ENCODE peak calls at places on chromosome 7, in eight cellular contexts. One of them, this sample, is unnamed. For H3K27me3, the result is how much of the 10 kb centered on the place peaks cover.

GRCh38 chr7:7761340-7761973 is 43.0 kb upstream of the RPA3 start:
- DNase-seq in sigmoid colon: no peak
- DNase-seq in pancreas: no peak
- DNase-seq in CD4-positive, alpha-beta memory T cell: peak
- DNase-seq in psoas muscle: no peak
- DNase-seq in adrenal gland: no peak
- DNase-seq in heart right ventricle: no peak
- DNase-seq in neuronal stem cell: no peak
- DNase-seq in this sample: no peak

GRCh38 chr7:53070883-53071282 is 35.5 kb downstream of the POM121L12 start:
- DNase-seq in pancreas: no peak
- DNase-seq in CD4-positive, alpha-beta memory T cell: no peak
- DNase-seq in psoas muscle: no peak
- DNase-seq in neuronal stem cell: no peak
- DNase-seq in adrenal gland: no peak
- DNase-seq in sigmoid colon: no peak
- DNase-seq in heart right ventricle: no peak
- DNase-seq in this sample: no peak

GRCh38 chr7:45007106-45007505 is 7.1 kb downstream of the CCM2 start:
- DNase-seq in pancreas: no peak
- DNase-seq in psoas muscle: no peak
- DNase-seq in adrenal gland: no peak
- DNase-seq in neuronal stem cell: no peak
- DNase-seq in CD4-positive, alpha-beta memory T cell: no peak
- DNase-seq in heart right ventricle: no peak
- DNase-seq in sigmoid colon: no peak
- DNase-seq in this sample: no peak

GRCh38 chr7:105036217-105037168 is 22.5 kb downstream of the KMT2E start:
- DNase-seq in heart right ventricle: no peak
- DNase-seq in sigmoid colon: no peak
- DNase-seq in pancreas: no peak
- DNase-seq in adrenal gland: no peak
- DNase-seq in CD4-positive, alpha-beta memory T cell: no peak
- DNase-seq in neuronal stem cell: no peak
- DNase-seq in psoas muscle: no peak
- DNase-seq in this sample: no peak

GRCh38 chr7:85090138-85090537 is 96.7 kb downstream of the SEMA3D start:
- DNase-seq in neuronal stem cell: no peak
- DNase-seq in sigmoid colon: peak
- DNase-seq in CD4-positive, alpha-beta memory T cell: no peak
- DNase-seq in heart right ventricle: peak
- DNase-seq in pancreas: no peak
- DNase-seq in psoas muscle: no peak
- DNase-seq in adrenal gland: no peak
- DNase-seq in this sample: no peak

GRCh38 chr7:26375604-26376207 is 84.0 kb downstream of the SNX10 start:
- DNase-seq in pancreas: no peak
- DNase-seq in neuronal stem cell: peak
- DNase-seq in adrenal gland: no peak
- DNase-seq in psoas muscle: no peak
- DNase-seq in sigmoid colon: no peak
- DNase-seq in heart right ventricle: no peak
- DNase-seq in CD4-positive, alpha-beta memory T cell: no peak
- DNase-seq in this sample: no peak

GRCh38 chr7:158655931-158656441 is 48.6 kb downstream of the NCAPG2 start:
- DNase-seq in psoas muscle: no peak
- DNase-seq in CD4-positive, alpha-beta memory T cell: no peak
- DNase-seq in neuronal stem cell: no peak
- DNase-seq in pancreas: no peak
- DNase-seq in adrenal gland: no peak
- DNase-seq in sigmoid colon: no peak
- DNase-seq in heart right ventricle: no peak
- DNase-seq in this sample: no peak

GRCh38 chr7:80273327-80273726 is 138.7 kb downstream of the GNAI1 start:
- DNase-seq in sigmoid colon: no peak
- DNase-seq in heart right ventricle: no peak
- DNase-seq in pancreas: no peak
- DNase-seq in CD4-positive, alpha-beta memory T cell: no peak
- DNase-seq in psoas muscle: no peak
- DNase-seq in neuronal stem cell: no peak
- DNase-seq in adrenal gland: peak
- DNase-seq in this sample: no peak

GRCh38 chr7:124101173-124101768 is 68.4 kb upstream of the TMEM229A start:
- DNase-seq in neuronal stem cell: peak
- DNase-seq in psoas muscle: no peak
- DNase-seq in CD4-positive, alpha-beta memory T cell: no peak
- DNase-seq in pancreas: no peak
- DNase-seq in sigmoid colon: no peak
- DNase-seq in heart right ventricle: no peak
- DNase-seq in adrenal gland: peak
- DNase-seq in this sample: no peak

GRCh38 chr7:94323872-94324271 is 70.8 kb upstream of the COL1A2 start:
- DNase-seq in neuronal stem cell: no peak
- DNase-seq in pancreas: no peak
- DNase-seq in adrenal gland: no peak
- DNase-seq in CD4-positive, alpha-beta memory T cell: no peak
- DNase-seq in heart right ventricle: no peak
- DNase-seq in sigmoid colon: no peak
- DNase-seq in psoas muscle: no peak
- DNase-seq in this sample: no peak

GRCh38 chr7:134357486-134357885 is 40.8 kb upstream of the SLC35B4 start:
- DNase-seq in heart right ventricle: no peak
- DNase-seq in CD4-positive, alpha-beta memory T cell: no peak
- DNase-seq in sigmoid colon: no peak
- DNase-seq in adrenal gland: no peak
- DNase-seq in neuronal stem cell: no peak
- DNase-seq in pancreas: no peak
- DNase-seq in psoas muscle: no peak
- DNase-seq in this sample: no peak

GRCh38 chr7:15685358-15686181 is 913 bp downstream of the MEOX2 start:
- DNase-seq in CD4-positive, alpha-beta memory T cell: no peak
- DNase-seq in psoas muscle: peak
- DNase-seq in sigmoid colon: peak
- DNase-seq in heart right ventricle: peak
- DNase-seq in neuronal stem cell: peak
- DNase-seq in pancreas: peak
- DNase-seq in adrenal gland: no peak
- DNase-seq in this sample: no peak

GRCh38 chr7:43756368-43757072 is 2.0 kb upstream of the BLVRA start:
- DNase-seq in heart right ventricle: no peak
- DNase-seq in adrenal gland: no peak
- DNase-seq in pancreas: no peak
- DNase-seq in sigmoid colon: no peak
- DNase-seq in neuronal stem cell: no peak
- DNase-seq in psoas muscle: no peak
- DNase-seq in CD4-positive, alpha-beta memory T cell: no peak
- DNase-seq in this sample: no peak

GRCh38 chr7:43758861-43759683 is 592 bp downstream of the BLVRA start:
- DNase-seq in pancreas: peak
- DNase-seq in sigmoid colon: no peak
- DNase-seq in psoas muscle: peak
- DNase-seq in adrenal gland: peak
- DNase-seq in neuronal stem cell: peak
- DNase-seq in CD4-positive, alpha-beta memory T cell: peak
- DNase-seq in heart right ventricle: peak
- DNase-seq in this sample: peak

GRCh38 chr7:43757073-43757720 is 1.3 kb upstream of the BLVRA start:
- DNase-seq in sigmoid colon: no peak
- DNase-seq in heart right ventricle: no peak
- DNase-seq in neuronal stem cell: no peak
- DNase-seq in psoas muscle: no peak
- DNase-seq in CD4-positive, alpha-beta memory T cell: no peak
- DNase-seq in adrenal gland: no peak
- DNase-seq in pancreas: no peak
- DNase-seq in this sample: no peak

GRCh38 chr7:43761382-43761781 is 2.9 kb downstream of the BLVRA start:
- DNase-seq in heart right ventricle: no peak
- DNase-seq in adrenal gland: no peak
- DNase-seq in neuronal stem cell: no peak
- DNase-seq in sigmoid colon: no peak
- DNase-seq in pancreas: no peak
- DNase-seq in CD4-positive, alpha-beta memory T cell: no peak
- DNase-seq in psoas muscle: no peak
- DNase-seq in this sample: no peak

GRCh38 chr7:43758029-43758860 is at the start of gene BLVRA:
- DNase-seq in CD4-positive, alpha-beta memory T cell: peak
- DNase-seq in psoas muscle: peak
- DNase-seq in sigmoid colon: peak
- DNase-seq in adrenal gland: peak
- DNase-seq in neuronal stem cell: peak
- DNase-seq in pancreas: peak
- DNase-seq in heart right ventricle: peak
- DNase-seq in this sample: peak
- H3K27me3 ChIP-seq in CD4-positive, alpha-beta memory T cell: under half
- H3K27me3 ChIP-seq in psoas muscle: under half
- H3K27me3 ChIP-seq in sigmoid colon: under half
- H3K27me3 ChIP-seq in adrenal gland: under half
- H3K27me3 ChIP-seq in neuronal stem cell: under half
- H3K27me3 ChIP-seq in pancreas: under half
- H3K27me3 ChIP-seq in heart right ventricle: under half
- H3K27me3 ChIP-seq in this sample: under half

DNA sequence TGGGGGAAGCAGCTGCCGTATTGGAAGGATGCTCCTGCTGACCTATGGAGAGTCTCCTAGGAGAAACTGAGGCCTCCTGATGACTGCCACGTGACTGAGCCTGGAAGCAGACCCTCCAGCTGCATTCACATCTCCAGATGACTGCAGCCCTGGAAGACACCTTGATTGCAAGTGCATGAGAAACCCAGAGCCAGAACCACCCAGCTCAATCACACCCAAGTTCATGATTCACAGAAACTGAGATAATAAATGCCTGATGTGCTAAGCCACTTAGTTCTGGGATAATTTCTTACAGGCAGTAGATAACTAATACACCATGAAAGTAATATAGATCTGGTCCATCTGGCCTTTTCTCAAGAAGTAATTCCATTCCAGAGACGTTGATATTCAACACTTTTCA is 208.0 kb upstream of the INHBA start:
- DNase-seq in heart right ventricle: no peak
- DNase-seq in adrenal gland: no peak
- DNase-seq in neuronal stem cell: no peak
- DNase-seq in psoas muscle: no peak
- DNase-seq in sigmoid colon: no peak
- DNase-seq in pancreas: no peak
- DNase-seq in CD4-positive, alpha-beta memory T cell: no peak
- DNase-seq in this sample: no peak
- H3K27me3 ChIP-seq in heart right ventricle: under half
- H3K27me3 ChIP-seq in adrenal gland: under half
- H3K27me3 ChIP-seq in neuronal stem cell: under half
- H3K27me3 ChIP-seq in psoas muscle: under half
- H3K27me3 ChIP-seq in sigmoid colon: under half
- H3K27me3 ChIP-seq in pancreas: under half
- H3K27me3 ChIP-seq in CD4-positive, alpha-beta memory T cell: under half
- H3K27me3 ChIP-seq in this sample: under half

GRCh38 chr7:72123913-72124312 is 288.2 kb downstream of the CALN1 start:
- DNase-seq in heart right ventricle: no peak
- DNase-seq in pancreas: no peak
- DNase-seq in neuronal stem cell: no peak
- DNase-seq in adrenal gland: no peak
- DNase-seq in psoas muscle: no peak
- DNase-seq in sigmoid colon: no peak
- DNase-seq in CD4-positive, alpha-beta memory T cell: no peak
- DNase-seq in this sample: no peak

GRCh38 chr7:72112992-72113391 is 299.1 kb downstream of the CALN1 start:
- DNase-seq in pancreas: no peak
- DNase-seq in heart right ventricle: no peak
- DNase-seq in adrenal gland: no peak
- DNase-seq in sigmoid colon: no peak
- DNase-seq in CD4-positive, alpha-beta memory T cell: no peak
- DNase-seq in neuronal stem cell: no peak
- DNase-seq in psoas muscle: no peak
- DNase-seq in this sample: no peak

GRCh38 chr7:72114129-72114528 is 298.0 kb downstream of the CALN1 start:
- DNase-seq in psoas muscle: no peak
- DNase-seq in heart right ventricle: no peak
- DNase-seq in adrenal gland: no peak
- DNase-seq in sigmoid colon: no peak
- DNase-seq in pancreas: no peak
- DNase-seq in neuronal stem cell: no peak
- DNase-seq in CD4-positive, alpha-beta memory T cell: no peak
- DNase-seq in this sample: no peak

GRCh38 chr7:72112530-72112929 is 299.6 kb downstream of the CALN1 start:
- DNase-seq in neuronal stem cell: no peak
- DNase-seq in heart right ventricle: no peak
- DNase-seq in sigmoid colon: no peak
- DNase-seq in CD4-positive, alpha-beta memory T cell: no peak
- DNase-seq in adrenal gland: no peak
- DNase-seq in pancreas: no peak
- DNase-seq in psoas muscle: no peak
- DNase-seq in this sample: no peak

DNA sequence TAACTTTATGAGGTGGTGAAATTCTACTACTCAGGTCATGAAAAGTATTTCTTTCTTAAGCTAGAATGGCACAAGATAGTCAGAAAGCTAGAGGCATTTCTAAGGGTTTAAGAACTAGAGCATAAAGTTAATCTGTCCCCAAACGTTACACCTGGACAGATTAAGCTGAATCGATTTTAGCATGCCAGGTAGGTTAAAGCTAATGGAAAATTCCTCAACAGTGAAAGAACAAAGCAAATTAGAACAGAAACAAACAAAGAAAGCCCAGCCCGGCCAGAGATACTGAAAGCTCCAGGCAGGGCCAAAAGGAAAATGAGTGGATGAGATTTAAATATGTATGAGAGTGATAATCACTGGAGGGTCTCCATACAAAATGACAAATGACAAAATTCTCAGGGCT is 293.8 kb downstream of the CALN1 start:
- DNase-seq in CD4-positive, alpha-beta memory T cell: no peak
- DNase-seq in sigmoid colon: no peak
- DNase-seq in adrenal gland: no peak
- DNase-seq in pancreas: no peak
- DNase-seq in psoas muscle: no peak
- DNase-seq in heart right ventricle: no peak
- DNase-seq in neuronal stem cell: no peak
- DNase-seq in this sample: no peak
- H3K27me3 ChIP-seq in CD4-positive, alpha-beta memory T cell: under half
- H3K27me3 ChIP-seq in sigmoid colon: under half
- H3K27me3 ChIP-seq in adrenal gland: under half
- H3K27me3 ChIP-seq in pancreas: under half
- H3K27me3 ChIP-seq in psoas muscle: under half
- H3K27me3 ChIP-seq in heart right ventricle: under half
- H3K27me3 ChIP-seq in neuronal stem cell: under half
- H3K27me3 ChIP-seq in this sample: under half

GRCh38 chr7:20825555-20825954 is 38.9 kb upstream of the SP8 start:
- DNase-seq in psoas muscle: no peak
- DNase-seq in CD4-positive, alpha-beta memory T cell: no peak
- DNase-seq in heart right ventricle: no peak
- DNase-seq in sigmoid colon: no peak
- DNase-seq in neuronal stem cell: no peak
- DNase-seq in pancreas: no peak
- DNase-seq in adrenal gland: no peak
- DNase-seq in this sample: no peak
- H3K27me3 ChIP-seq in psoas muscle: under half
- H3K27me3 ChIP-seq in CD4-positive, alpha-beta memory T cell: under half
- H3K27me3 ChIP-seq in heart right ventricle: under half
- H3K27me3 ChIP-seq in sigmoid colon: under half
- H3K27me3 ChIP-seq in neuronal stem cell: under half
- H3K27me3 ChIP-seq in pancreas: under half
- H3K27me3 ChIP-seq in adrenal gland: under half
- H3K27me3 ChIP-seq in this sample: under half

This sample was measured in spleen.